ENCODE peak calls at places on chromosomes 11 and 22, in ten cellular contexts. Q, X, R, P, O, G, D, J, M and H are unnamed samples. For H3K4me1, the result is how much of the 10 kb centered on the place peaks cover.

GRCh38 chr11:112470355-112470754 is 209.7 kb upstream of the PLET1 start:
- DNase-seq in Q (no peak), X (no peak), R (no peak), P (peak), O (no peak), G (no peak), D (no peak), J (no peak), M (no peak), H (no peak)

GRCh38 chr22:26751217-26751616 is 93.8 kb downstream of the MIAT start:
- DNase-seq in Q (no peak), X (no peak), R (no peak), P (no peak), O (no peak), G (no peak), D (peak), J (peak), M (no peak), H (no peak)

GRCh38 chr22:45608763-45609180 is 62.9 kb upstream of the ATXN10 start:
- DNase-seq in Q (no peak), X (peak), R (no peak), P (peak), O (no peak), G (no peak), D (no peak), J (no peak), M (no peak), H (no peak)

GRCh38 chr11:130166457-130166784 is 6.8 kb downstream of the ST14 start:
- DNase-seq in Q (peak), X (no peak), R (no peak), P (peak), O (peak), G (peak), D (no peak), J (no peak), M (no peak), H (no peak)

GRCh38 chr11:117506856-117507425 is 179.3 kb downstream of the CEP164 start:
- DNase-seq in Q (no peak), X (no peak), R (no peak), P (no peak), O (no peak), G (no peak), D (no peak), J (no peak), M (no peak), H (no peak)

GRCh38 chr11:130023204-130023603 is 20.6 kb upstream of the PRDM10 start:
- DNase-seq in Q (no peak), X (no peak), R (no peak), P (peak), O (peak), G (peak), D (no peak), J (no peak), M (no peak), H (no peak)

GRCh38 chr11:117179048-117179999 is 781 bp downstream of the SIDT2 start:
- DNase-seq in Q (peak), X (peak), R (peak), P (no peak), O (peak), G (peak), D (no peak), J (peak), M (peak), H (no peak)

GRCh38 chr11:94539420-94539819 is 4.3 kb upstream of the FUT4 start:
- DNase-seq in Q (peak), X (no peak), R (no peak), P (peak), O (no peak), G (no peak), D (no peak), J (no peak), M (no peak), H (no peak)

GRCh38 chr22:40058265-40058664 is 63.5 kb downstream of the FAM83F start:
- DNase-seq in Q (no peak), X (no peak), R (no peak), P (no peak), O (no peak), G (no peak), D (no peak), J (peak), M (no peak), H (no peak)

GRCh38 chr11:68471360-68472340 is 11.1 kb downstream of the PPP6R3 start:
- DNase-seq in Q (no peak), X (peak), R (no peak), P (no peak), O (no peak), G (no peak), D (no peak), J (no peak), M (peak), H (no peak)

GRCh38 chr11:120536091-120536796 is 24.7 kb downstream of the GRIK4 start:
- DNase-seq in Q (no peak), X (no peak), R (no peak), P (no peak), O (no peak), G (no peak), D (no peak), J (no peak), M (no peak), H (no peak)

GRCh38 chr11:27557223-27557622 is 50.7 kb upstream of the LIN7C start:
- DNase-seq in Q (no peak), X (no peak), R (no peak), P (no peak), O (no peak), G (no peak), D (no peak), J (no peak), M (no peak), H (no peak)

GRCh38 chr11:2943711-2944118 is 14.5 kb upstream of the PHLDA2 start:
- DNase-seq in Q (peak), X (peak), R (peak), P (no peak), O (no peak), G (no peak), D (peak), J (no peak), M (no peak), H (peak)

GRCh38 chr11:100827934-100828661 is 141.0 kb downstream of the ARHGAP42 start:
- DNase-seq in Q (no peak), X (no peak), R (no peak), P (peak), O (no peak), G (peak), D (peak), J (peak), M (no peak), H (no peak)

GRCh38 chr11:130424613-130425140 is 3.7 kb downstream of the ADAMTS8 start:
- DNase-seq in Q (no peak), X (no peak), R (no peak), P (peak), O (no peak), G (no peak), D (no peak), J (no peak), M (no peak), H (no peak)

GRCh38 chr11:12287009-12287373 is 90.4 kb upstream of the PARVA start:
- DNase-seq in Q (peak), X (peak), R (no peak), P (peak), O (no peak), G (no peak), D (peak), J (no peak), M (no peak), H (no peak)

GRCh38 chr11:2591805-2592204 is 108.0 kb downstream of the KCNQ1OT1 start:
- DNase-seq in Q (no peak), X (no peak), R (no peak), P (no peak), O (no peak), G (no peak), D (no peak), J (no peak), M (no peak), H (no peak)

GRCh38 chr11:57460017-57460755 is at the start of gene RTN4RL2:
- DNase-seq in Q (no peak), X (peak), R (peak), P (no peak), O (no peak), G (peak), D (peak), J (peak), M (peak), H (no peak)

GRCh38 chr11:7143908-7144307 is 55.1 kb downstream of the RBMXL2 start:
- DNase-seq in Q (no peak), X (no peak), R (no peak), P (no peak), O (no peak), G (peak), D (no peak), J (peak), M (no peak), H (no peak)

GRCh38 chr11:41245184-41245583 is 214.3 kb downstream of the LRRC4C start:
- DNase-seq in Q (no peak), X (peak), R (no peak), P (no peak), O (peak), G (no peak), D (no peak), J (no peak), M (no peak), H (no peak)

GRCh38 chr11:118820412-118821357 is 29.7 kb upstream of the DDX6 start:
- DNase-seq in Q (peak), X (peak), R (peak), P (no peak), O (peak), G (peak), D (peak), J (peak), M (no peak), H (no peak)

GRCh38 chr22:38955926-38956325 is 1.5 kb upstream of the APOBEC3A start:
- DNase-seq in Q (no peak), X (peak), R (no peak), P (peak), O (no peak), G (no peak), D (no peak), J (no peak), M (no peak), H (no peak)

GRCh38 chr11:80241766-80242165 is 800.9 kb upstream of the TENM4 start:
- DNase-seq in Q (no peak), X (no peak), R (no peak), P (peak), O (no peak), G (no peak), D (no peak), J (no peak), M (no peak), H (no peak)

GRCh38 chr11:74147199-74147929 is 23.4 kb downstream of the C2CD3 start:
- DNase-seq in Q (no peak), X (no peak), R (no peak), P (peak), O (no peak), G (no peak), D (no peak), J (no peak), M (no peak), H (no peak)

GRCh38 chr11:91296628-91297027 is 928.0 kb upstream of the FAT3 start:
- DNase-seq in Q (no peak), X (no peak), R (no peak), P (peak), O (no peak), G (no peak), D (no peak), J (no peak), M (no peak), H (no peak)

GRCh38 chr22:19891350-19892248 is 36.9 kb upstream of the GNB1L start:
- DNase-seq in Q (no peak), X (peak), R (no peak), P (no peak), O (no peak), G (peak), D (peak), J (peak), M (peak), H (peak)

GRCh38 chr11:58134151-58134550 is 8.8 kb upstream of the OR9I1 start:
- DNase-seq in Q (no peak), X (no peak), R (no peak), P (no peak), O (no peak), G (no peak), D (no peak), J (peak), M (no peak), H (no peak)

GRCh38 chr11:84905411-84905810 is 721.7 kb downstream of the DLG2 start:
- DNase-seq in Q (no peak), X (no peak), R (no peak), P (no peak), O (no peak), G (no peak), D (no peak), J (no peak), M (no peak), H (no peak)

GRCh38 chr11:102313225-102313940 is 3.9 kb upstream of the BIRC3 start:
- DNase-seq in Q (no peak), X (no peak), R (no peak), P (no peak), O (no peak), G (peak), D (no peak), J (no peak), M (no peak), H (no peak)

GRCh38 chr22:20023214-20023613 is 2.3 kb downstream of the TANGO2 start:
- DNase-seq in Q (no peak), X (peak), R (no peak), P (no peak), O (peak), G (no peak), D (no peak), J (no peak), M (no peak), H (no peak)

GRCh38 chr11:79353706-79354105 is 87.1 kb downstream of the TENM4 start:
- DNase-seq in Q (no peak), X (no peak), R (no peak), P (no peak), O (no peak), G (no peak), D (no peak), J (no peak), M (no peak), H (no peak)

GRCh38 chr11:36073411-36074203 is 129.7 kb downstream of the LDLRAD3 start:
- DNase-seq in Q (peak), X (peak), R (peak), P (no peak), O (no peak), G (no peak), D (no peak), J (peak), M (no peak), H (no peak)

GRCh38 chr11:44002191-44003093 is 45.3 kb upstream of the ACCSL start:
- DNase-seq in Q (no peak), X (no peak), R (no peak), P (no peak), O (no peak), G (no peak), D (no peak), J (no peak), M (no peak), H (no peak)

GRCh38 chr11:57417056-57417455 is 9.9 kb downstream of the SLC43A3 start:
- DNase-seq in Q (no peak), X (no peak), R (no peak), P (peak), O (no peak), G (no peak), D (no peak), J (no peak), M (no peak), H (no peak)

GRCh38 chr11:133118563-133119303 is 413.6 kb downstream of the OPCML start:
- DNase-seq in Q (no peak), X (no peak), R (no peak), P (no peak), O (no peak), G (no peak), D (no peak), J (no peak), M (no peak), H (no peak)

DNA sequence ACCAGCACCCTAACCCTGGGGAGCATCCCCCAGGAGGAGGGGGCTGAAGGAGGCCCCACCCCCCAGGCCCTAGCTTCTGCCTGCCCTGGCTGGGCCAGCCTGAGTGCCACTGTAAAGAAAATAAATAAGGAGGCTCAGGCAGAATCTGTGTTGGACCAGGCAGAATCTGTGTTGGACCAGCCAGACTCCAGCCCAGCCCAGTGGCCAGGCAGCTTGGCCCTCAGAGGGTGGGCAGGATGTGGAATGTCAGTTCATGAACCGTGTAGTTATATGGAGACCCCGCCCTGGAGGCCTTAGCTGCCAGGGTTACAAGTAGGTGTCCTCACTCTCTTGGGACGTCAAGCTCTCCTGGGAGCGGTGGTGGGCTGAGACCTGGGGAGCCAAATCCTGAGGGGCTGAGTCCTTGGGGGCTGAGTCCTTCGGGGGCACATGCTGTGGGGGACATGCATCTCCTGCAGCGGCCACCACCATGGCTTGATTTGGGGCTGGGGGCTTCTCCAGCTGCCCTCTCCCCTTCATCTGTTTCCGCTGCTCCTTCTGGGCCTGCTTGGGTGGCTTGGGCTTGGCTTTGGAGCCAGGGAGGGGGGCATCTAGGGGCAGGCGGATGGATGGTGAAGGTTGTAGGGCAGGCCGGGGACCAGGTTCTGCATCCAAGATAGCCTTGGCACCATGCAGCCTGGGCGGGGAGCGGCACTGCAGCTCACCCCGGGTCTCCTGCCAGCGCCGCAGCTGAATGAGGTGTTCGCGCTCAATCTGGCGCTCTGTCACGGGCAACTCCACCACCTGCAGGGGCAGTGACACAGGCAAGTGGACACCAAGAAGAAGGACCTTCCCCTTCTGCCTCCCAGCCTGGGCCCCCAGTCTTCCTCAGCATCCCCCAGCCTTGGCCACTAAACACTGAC is 3.0 kb upstream of the CASTOR1 start:
- DNase-seq in Q (no peak), X (no peak), R (peak), P (no peak), O (no peak), G (no peak), D (no peak), J (no peak), M (no peak), H (no peak)
- H3K4me3 ChIP-seq in Q (no peak), X (no peak), R (no peak), P (no peak), O (no peak), G (no peak), D (no peak), J (no peak), M (no peak), H (no peak)

GRCh38 chr11:134164490-134165370 is 59.0 kb downstream of the NCAPD3 start:
- DNase-seq in Q (no peak), X (no peak), R (no peak), P (no peak), O (no peak), G (no peak), D (peak), J (peak), M (no peak), H (no peak)

GRCh38 chr11:134170909-134171281 is 52.9 kb downstream of the NCAPD3 start:
- DNase-seq in Q (no peak), X (no peak), R (no peak), P (no peak), O (no peak), G (no peak), D (no peak), J (no peak), M (no peak), H (no peak)

GRCh38 chr11:134171951-134172350 is 51.8 kb downstream of the NCAPD3 start:
- DNase-seq in Q (no peak), X (no peak), R (no peak), P (no peak), O (no peak), G (no peak), D (no peak), J (no peak), M (no peak), H (no peak)

GRCh38 chr11:134173296-134173695 is 50.5 kb downstream of the NCAPD3 start:
- DNase-seq in Q (no peak), X (no peak), R (no peak), P (no peak), O (no peak), G (no peak), D (no peak), J (no peak), M (no peak), H (no peak)

DNA sequence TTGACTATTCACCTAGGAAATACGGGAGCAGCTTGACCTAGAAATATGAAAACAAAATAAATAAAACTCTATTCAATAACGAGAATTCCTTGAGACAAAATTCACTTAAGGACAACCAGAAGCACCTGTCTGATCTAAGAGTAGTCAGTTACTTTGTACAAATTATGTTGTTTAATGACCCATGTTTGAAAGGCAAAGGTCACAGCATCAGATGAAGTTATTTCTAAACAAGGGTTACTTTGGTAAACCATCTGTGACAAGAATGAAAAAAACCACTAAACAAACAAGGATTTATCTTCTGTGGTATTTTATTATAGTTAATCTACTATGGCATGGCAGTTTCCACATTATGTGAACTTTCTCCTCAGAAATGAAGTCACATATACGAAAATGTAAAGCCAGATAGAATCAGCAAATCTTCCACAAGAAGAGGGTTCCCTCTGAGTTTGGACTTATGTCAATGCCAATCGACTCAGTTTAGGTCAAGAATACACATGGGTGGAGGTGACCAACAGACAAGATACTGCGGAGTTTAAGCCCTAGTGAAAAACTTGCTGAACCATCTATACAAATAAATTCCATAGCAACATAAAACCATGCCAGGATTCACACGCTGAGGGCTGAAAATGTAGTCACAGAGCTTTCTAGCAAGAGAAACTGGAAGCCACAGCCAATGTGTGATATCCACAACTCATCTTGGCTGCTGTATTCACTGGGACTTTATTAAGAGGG is 53.4 kb downstream of the NCAPD3 start:
- DNase-seq in Q (no peak), X (no peak), R (no peak), P (no peak), O (no peak), G (no peak), D (no peak), J (no peak), M (no peak), H (no peak)
- H3K27ac ChIP-seq in Q (no peak), X (no peak), R (no peak), P (no peak), O (no peak), G (no peak), D (no peak), J (no peak), M (no peak), H (no peak)

GRCh38 chr11:75349540-75350116 is 1.8 kb downstream of the ARRB1 start:
- DNase-seq in Q (no peak), X (peak), R (no peak), P (no peak), O (no peak), G (no peak), D (peak), J (peak), M (no peak), H (no peak)
- H3K4me1 ChIP-seq in Q (half or more), X (under half), R (under half), P (half or more), O (under half), G (under half), D (under half), J (under half), M (half or more), H (under half)

DNA sequence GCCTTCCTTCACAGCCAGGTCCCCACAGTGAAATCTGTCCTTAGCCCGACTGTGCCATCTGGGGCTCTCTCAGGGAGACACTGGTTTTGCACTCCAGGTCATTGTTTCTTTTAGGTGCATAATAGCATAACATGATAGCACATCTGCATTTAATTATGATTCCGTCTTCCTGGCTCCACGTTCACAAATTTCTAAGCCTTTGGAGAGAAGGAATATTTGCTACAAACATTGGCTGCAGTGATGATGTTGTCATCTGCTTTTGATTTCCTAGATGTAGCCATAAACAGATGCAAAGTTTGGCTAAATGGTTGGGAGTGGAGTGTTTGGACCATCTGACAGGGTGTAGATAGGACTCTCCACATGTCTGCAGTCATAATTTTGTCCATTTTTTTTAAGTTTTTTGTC is 12.0 kb upstream of the CAT start:
- DNase-seq in Q (no peak), X (no peak), R (no peak), P (no peak), O (no peak), G (no peak), D (no peak), J (no peak), M (no peak), H (no peak)
- H3K4me3 ChIP-seq in Q (no peak), X (no peak), R (no peak), P (peak), O (no peak), G (no peak), D (no peak), J (no peak), M (no peak), H (no peak)

GRCh38 chr22:24160546-24160945 is 20.7 kb upstream of the SUSD2 start:
- DNase-seq in Q (no peak), X (no peak), R (no peak), P (no peak), O (no peak), G (no peak), D (no peak), J (no peak), M (no peak), H (no peak)
- H3K27ac ChIP-seq in Q (no peak), X (no peak), R (no peak), P (no peak), O (no peak), G (no peak), D (no peak), J (no peak), M (no peak), H (peak)